ENCODE peak calls at places on chromosomes 4 and X, in five cellular contexts. One of them, this sample, is unnamed. For H3K4me1, the result is how much of the 10 kb centered on the place peaks cover.

GRCh38 chr4:107825072-107825789 is 499 bp downstream of the SGMS2 start:
- DNase-seq in MM.1S: no peak
- DNase-seq in transverse colon: peak
- DNase-seq in uterus: no peak
- DNase-seq in left ventricle myocardium inferior: no peak
- DNase-seq in this sample: no peak

GRCh38 chr4:70714488-70714887 is 7.3 kb upstream of the RUFY3 start:
- DNase-seq in MM.1S: no peak
- DNase-seq in transverse colon: no peak
- DNase-seq in uterus: no peak
- DNase-seq in left ventricle myocardium inferior: no peak
- DNase-seq in this sample: no peak

GRCh38 chr4:143773998-143774898 is 73.8 kb upstream of the FREM3 start:
- DNase-seq in MM.1S: peak
- DNase-seq in transverse colon: peak
- DNase-seq in uterus: no peak
- DNase-seq in left ventricle myocardium inferior: no peak
- DNase-seq in this sample: peak

GRCh38 chr4:48462363-48462762 is 20.8 kb upstream of the SLC10A4 start:
- DNase-seq in MM.1S: no peak
- DNase-seq in transverse colon: no peak
- DNase-seq in uterus: no peak
- DNase-seq in left ventricle myocardium inferior: no peak
- DNase-seq in this sample: no peak

GRCh38 chr4:16161866-16162408 is 64.3 kb downstream of the TAPT1 start:
- DNase-seq in MM.1S: no peak
- DNase-seq in transverse colon: no peak
- DNase-seq in uterus: no peak
- DNase-seq in left ventricle myocardium inferior: no peak
- DNase-seq in this sample: no peak

GRCh38 chr4:59841698-59842097 is 1358.4 kb upstream of the ADGRL3 start:
- DNase-seq in MM.1S: no peak
- DNase-seq in transverse colon: no peak
- DNase-seq in uterus: no peak
- DNase-seq in left ventricle myocardium inferior: no peak
- DNase-seq in this sample: no peak

GRCh38 chrX:42770566-42770965 is 7.4 kb downstream of the PPP1R2C start:
- DNase-seq in MM.1S: no peak
- DNase-seq in transverse colon: no peak
- DNase-seq in uterus: no peak
- DNase-seq in left ventricle myocardium inferior: no peak
- DNase-seq in this sample: no peak

GRCh38 chr4:183455431-183456145 is 11.2 kb downstream of the CDKN2AIP start:
- DNase-seq in MM.1S: no peak
- DNase-seq in transverse colon: no peak
- DNase-seq in uterus: no peak
- DNase-seq in left ventricle myocardium inferior: no peak
- DNase-seq in this sample: no peak

GRCh38 chrX:41720125-41720780 is 3.7 kb upstream of the GPR82 start:
- DNase-seq in MM.1S: no peak
- DNase-seq in transverse colon: peak
- DNase-seq in uterus: no peak
- DNase-seq in left ventricle myocardium inferior: no peak
- DNase-seq in this sample: no peak

GRCh38 chrX:45807572-45808425 is 607.1 kb upstream of the DIPK2B start:
- DNase-seq in MM.1S: no peak
- DNase-seq in transverse colon: no peak
- DNase-seq in uterus: no peak
- DNase-seq in left ventricle myocardium inferior: no peak
- DNase-seq in this sample: no peak

GRCh38 chr4:184413227-184414064 is 60.9 kb downstream of the IRF2 start:
- DNase-seq in MM.1S: no peak
- DNase-seq in transverse colon: no peak
- DNase-seq in uterus: no peak
- DNase-seq in left ventricle myocardium inferior: no peak
- DNase-seq in this sample: no peak

GRCh38 chrX:12999422-12999821 is 24.5 kb downstream of the TMSB4X start:
- DNase-seq in MM.1S: peak
- DNase-seq in transverse colon: no peak
- DNase-seq in uterus: no peak
- DNase-seq in left ventricle myocardium inferior: no peak
- DNase-seq in this sample: no peak

DNA sequence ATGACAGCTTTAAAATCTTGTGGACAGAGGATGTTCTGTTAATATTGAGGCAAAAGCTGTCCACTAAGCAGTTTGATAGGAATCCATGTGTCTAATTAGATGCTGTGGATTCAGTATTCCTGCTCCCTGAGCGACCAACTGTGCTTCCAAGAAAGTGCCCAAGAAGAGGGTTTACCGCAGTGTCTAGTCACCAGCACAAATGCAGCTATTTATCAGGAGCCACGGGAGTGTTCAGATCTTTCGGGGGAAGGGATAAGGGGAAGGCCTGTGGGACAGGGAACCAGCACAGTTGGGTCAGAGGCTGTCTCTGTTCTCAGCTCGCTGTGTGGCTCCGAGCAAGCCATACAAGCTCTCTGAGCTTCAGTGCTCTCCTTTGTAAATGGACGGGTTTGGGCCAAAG is 132.9 kb downstream of the AFAP1 start:
- DNase-seq in MM.1S: no peak
- DNase-seq in transverse colon: no peak
- DNase-seq in uterus: no peak
- DNase-seq in left ventricle myocardium inferior: no peak
- DNase-seq in this sample: no peak
- H3K4me1 ChIP-seq in MM.1S: under half
- H3K4me1 ChIP-seq in transverse colon: half or more
- H3K4me1 ChIP-seq in uterus: under half
- H3K4me1 ChIP-seq in left ventricle myocardium inferior: half or more
- H3K4me1 ChIP-seq in this sample: under half

DNA sequence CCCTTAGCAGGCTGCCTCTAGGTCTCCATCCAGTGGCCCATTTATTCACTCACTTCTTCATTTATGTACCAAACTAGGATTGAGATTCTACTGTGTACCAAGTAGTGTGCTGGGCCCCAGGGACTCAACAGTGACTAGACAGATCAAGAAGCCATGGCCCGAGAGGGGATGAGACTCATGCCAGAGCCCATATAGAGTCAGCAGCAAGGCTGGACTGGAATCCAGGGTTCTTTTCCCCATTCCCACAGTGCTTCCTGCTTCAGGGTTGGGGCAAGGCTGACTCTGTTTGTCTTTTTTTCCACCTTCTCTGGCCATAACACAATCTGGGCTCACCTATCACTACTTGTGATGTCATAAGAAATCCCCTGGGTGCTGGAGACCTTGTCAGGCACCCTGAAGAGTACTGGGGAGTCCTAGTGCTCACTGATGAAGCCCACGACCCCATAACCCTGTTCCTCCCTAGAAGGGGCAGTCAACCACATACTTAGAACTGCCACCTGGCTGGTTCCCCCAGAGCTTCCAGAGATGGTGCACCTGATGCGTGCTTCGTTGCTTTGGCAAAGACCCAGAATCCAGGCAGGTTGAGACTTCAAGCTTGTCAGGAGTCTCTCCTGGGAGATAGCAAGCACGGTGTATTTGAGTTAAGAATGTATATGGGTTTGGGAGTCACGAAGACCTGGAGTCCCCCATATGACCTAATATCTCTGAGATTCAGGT is 6.2 kb downstream of the RTL5 start:
- DNase-seq in MM.1S: no peak
- DNase-seq in transverse colon: no peak
- DNase-seq in uterus: no peak
- DNase-seq in left ventricle myocardium inferior: no peak
- DNase-seq in this sample: no peak
- H3K4me1 ChIP-seq in MM.1S: under half
- H3K4me1 ChIP-seq in transverse colon: under half
- H3K4me1 ChIP-seq in uterus: under half
- H3K4me1 ChIP-seq in left ventricle myocardium inferior: half or more
- H3K4me1 ChIP-seq in this sample: under half

GRCh38 chrX:55006827-55007621 is 6.9 kb downstream of the APEX2 start:
- DNase-seq in MM.1S: no peak
- DNase-seq in transverse colon: no peak
- DNase-seq in uterus: no peak
- DNase-seq in left ventricle myocardium inferior: no peak
- DNase-seq in this sample: no peak

GRCh38 chrX:55011294-55011693 is 11.1 kb downstream of the APEX2 start:
- DNase-seq in MM.1S: no peak
- DNase-seq in transverse colon: no peak
- DNase-seq in uterus: no peak
- DNase-seq in left ventricle myocardium inferior: no peak
- DNase-seq in this sample: no peak

GRCh38 chrX:55007633-55008032 is 7.5 kb downstream of the APEX2 start:
- DNase-seq in MM.1S: no peak
- DNase-seq in transverse colon: peak
- DNase-seq in uterus: peak
- DNase-seq in left ventricle myocardium inferior: no peak
- DNase-seq in this sample: peak

GRCh38 chrX:55004231-55004630 is 4.1 kb downstream of the APEX2 start:
- DNase-seq in MM.1S: no peak
- DNase-seq in transverse colon: no peak
- DNase-seq in uterus: no peak
- DNase-seq in left ventricle myocardium inferior: no peak
- DNase-seq in this sample: no peak

DNA sequence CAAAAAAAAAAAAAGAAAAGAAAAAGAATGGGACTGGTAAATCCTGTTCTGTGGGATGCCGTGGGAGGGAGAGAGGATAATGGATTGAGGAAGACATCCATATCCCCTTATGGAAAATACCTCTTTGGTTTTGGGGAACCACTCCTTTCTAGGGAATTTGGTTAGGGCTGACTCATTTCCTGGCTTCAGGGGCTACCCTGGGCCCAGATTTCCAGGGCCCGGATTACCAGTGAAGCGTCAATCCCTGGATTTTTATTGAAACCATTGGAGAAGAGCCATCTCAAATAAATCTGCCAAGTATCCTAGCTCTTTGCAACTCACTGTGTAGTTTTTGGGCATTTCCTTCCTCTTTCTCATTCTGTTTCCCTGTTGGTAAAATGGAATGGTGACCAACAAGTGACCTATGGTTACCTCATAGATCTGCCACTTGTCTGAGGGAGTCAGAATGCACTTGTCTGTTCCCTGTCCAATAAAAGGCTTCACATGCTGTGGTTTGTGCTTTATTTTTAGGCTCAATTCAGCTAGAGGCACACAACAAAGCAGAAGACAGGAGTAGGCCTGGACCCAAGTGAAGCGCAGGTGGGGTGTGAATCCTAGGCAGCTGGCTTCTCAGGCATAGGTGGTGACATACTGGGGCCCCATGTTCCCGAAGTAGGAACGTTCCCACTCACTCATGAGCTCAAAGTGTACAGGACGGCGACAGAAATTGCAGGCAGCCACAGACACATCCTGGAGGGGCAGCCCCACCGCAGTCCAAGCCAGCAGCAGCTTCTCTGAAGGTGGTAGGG is 8.6 kb downstream of the APEX2 start:
- DNase-seq in MM.1S: no peak
- DNase-seq in transverse colon: no peak
- DNase-seq in uterus: no peak
- DNase-seq in left ventricle myocardium inferior: peak
- DNase-seq in this sample: peak
- H3K4me1 ChIP-seq in MM.1S: under half
- H3K4me1 ChIP-seq in transverse colon: under half
- H3K4me1 ChIP-seq in uterus: under half
- H3K4me1 ChIP-seq in left ventricle myocardium inferior: under half
- H3K4me1 ChIP-seq in this sample: under half

GRCh38 chr4:41064953-41065352 is 149.4 kb downstream of the APBB2 start:
- DNase-seq in MM.1S: no peak
- DNase-seq in transverse colon: no peak
- DNase-seq in uterus: no peak
- DNase-seq in left ventricle myocardium inferior: no peak
- DNase-seq in this sample: no peak

GRCh38 chr4:41060352-41061318 is 153.7 kb downstream of the APBB2 start:
- DNase-seq in MM.1S: no peak
- DNase-seq in transverse colon: peak
- DNase-seq in uterus: peak
- DNase-seq in left ventricle myocardium inferior: no peak
- DNase-seq in this sample: no peak

GRCh38 chr4:41057456-41057855 is 156.9 kb downstream of the APBB2 start:
- DNase-seq in MM.1S: no peak
- DNase-seq in transverse colon: no peak
- DNase-seq in uterus: no peak
- DNase-seq in left ventricle myocardium inferior: no peak
- DNase-seq in this sample: no peak

GRCh38 chr4:41058426-41058825 is 155.9 kb downstream of the APBB2 start:
- DNase-seq in MM.1S: no peak
- DNase-seq in transverse colon: no peak
- DNase-seq in uterus: no peak
- DNase-seq in left ventricle myocardium inferior: no peak
- DNase-seq in this sample: no peak

GRCh38 chr4:41061482-41062185 is 152.7 kb downstream of the APBB2 start:
- DNase-seq in MM.1S: no peak
- DNase-seq in transverse colon: no peak
- DNase-seq in uterus: no peak
- DNase-seq in left ventricle myocardium inferior: no peak
- DNase-seq in this sample: no peak
- H3K4me1 ChIP-seq in MM.1S: under half
- H3K4me1 ChIP-seq in transverse colon: under half
- H3K4me1 ChIP-seq in uterus: under half
- H3K4me1 ChIP-seq in left ventricle myocardium inferior: under half
- H3K4me1 ChIP-seq in this sample: under half

GRCh38 chrX:72317139-72317538 is 11.4 kb upstream of the CITED1 start:
- DNase-seq in MM.1S: no peak
- DNase-seq in transverse colon: no peak
- DNase-seq in uterus: no peak
- DNase-seq in left ventricle myocardium inferior: no peak
- DNase-seq in this sample: no peak
- H3K4me1 ChIP-seq in MM.1S: under half
- H3K4me1 ChIP-seq in transverse colon: under half
- H3K4me1 ChIP-seq in uterus: under half
- H3K4me1 ChIP-seq in left ventricle myocardium inferior: under half
- H3K4me1 ChIP-seq in this sample: under half